ENCODE peak calls at places on chromosomes 5 and 9, in four cellular contexts. One of them, this sample, is unnamed.

GRCh38 chr9:113503613-113504230 is 40.2 kb downstream of the RGS3 start:
- DNase-seq in right lobe of liver: peak
- DNase-seq in ovary: no peak
- DNase-seq in adrenal gland: no peak
- DNase-seq in this sample: no peak

GRCh38 chr9:17744786-17745185 is 165.9 kb downstream of the SH3GL2 start:
- DNase-seq in right lobe of liver: no peak
- DNase-seq in ovary: no peak
- DNase-seq in adrenal gland: no peak
- DNase-seq in this sample: no peak

GRCh38 chr9:137127301-137128157 is 11.4 kb upstream of the GRIN1 start:
- DNase-seq in right lobe of liver: no peak
- DNase-seq in adrenal gland: no peak
- DNase-seq in ovary: no peak
- DNase-seq in this sample: peak

GRCh38 chr5:58240286-58240685 is 219.6 kb downstream of the PLK2 start:
- DNase-seq in adrenal gland: no peak
- DNase-seq in right lobe of liver: no peak
- DNase-seq in ovary: no peak
- DNase-seq in this sample: no peak

GRCh38 chr9:128421474-128422010 is 885 bp downstream of the CERCAM start:
- DNase-seq in ovary: no peak
- DNase-seq in right lobe of liver: no peak
- DNase-seq in adrenal gland: no peak
- DNase-seq in this sample: no peak

GRCh38 chr5:132754947-132755346 is 7.7 kb downstream of the CCNI2 start:
- DNase-seq in adrenal gland: no peak
- DNase-seq in right lobe of liver: no peak
- DNase-seq in ovary: no peak
- DNase-seq in this sample: peak

GRCh38 chr5:176870110-176870591 is 29.0 kb downstream of the HK3 start:
- DNase-seq in ovary: no peak
- DNase-seq in adrenal gland: peak
- DNase-seq in right lobe of liver: no peak
- DNase-seq in this sample: peak

GRCh38 chr9:114278881-114279570 is 43.9 kb upstream of the ORM1 start:
- DNase-seq in ovary: peak
- DNase-seq in right lobe of liver: peak
- DNase-seq in adrenal gland: peak
- DNase-seq in this sample: no peak

GRCh38 chr5:80069918-80070318 is 34.8 kb downstream of the THBS4 start:
- DNase-seq in adrenal gland: no peak
- DNase-seq in right lobe of liver: no peak
- DNase-seq in ovary: no peak
- DNase-seq in this sample: no peak

GRCh38 chr5:132485641-132486317 is 4.8 kb downstream of the IRF1 start:
- DNase-seq in adrenal gland: no peak
- DNase-seq in right lobe of liver: no peak
- DNase-seq in ovary: peak
- DNase-seq in this sample: no peak

GRCh38 chr5:87327998-87328397 is 60.3 kb downstream of the RASA1 start:
- DNase-seq in right lobe of liver: no peak
- DNase-seq in ovary: no peak
- DNase-seq in adrenal gland: no peak
- DNase-seq in this sample: no peak

GRCh38 chr5:127746756-127747155 is 43.6 kb downstream of the CCDC192 start:
- DNase-seq in right lobe of liver: no peak
- DNase-seq in adrenal gland: no peak
- DNase-seq in ovary: no peak
- DNase-seq in this sample: no peak

GRCh38 chr5:41071975-41072374 is 833 bp upstream of the MROH2B start:
- DNase-seq in ovary: no peak
- DNase-seq in adrenal gland: no peak
- DNase-seq in right lobe of liver: no peak
- DNase-seq in this sample: no peak

GRCh38 chr5:55601209-55601618 is 66.5 kb upstream of the PLPP1 start:
- DNase-seq in right lobe of liver: peak
- DNase-seq in adrenal gland: peak
- DNase-seq in ovary: peak
- DNase-seq in this sample: no peak

GRCh38 chr5:176609724-176610429 is at the start of gene GPRIN1:
- DNase-seq in ovary: no peak
- DNase-seq in adrenal gland: no peak
- DNase-seq in right lobe of liver: peak
- DNase-seq in this sample: peak

GRCh38 chr9:2427016-2427891 is 194.3 kb upstream of the VLDLR start:
- DNase-seq in right lobe of liver: peak
- DNase-seq in ovary: no peak
- DNase-seq in adrenal gland: peak
- DNase-seq in this sample: no peak

GRCh38 chr5:17381926-17382325 is 116.1 kb upstream of the TAF11L2 start:
- DNase-seq in ovary: no peak
- DNase-seq in right lobe of liver: no peak
- DNase-seq in adrenal gland: peak
- DNase-seq in this sample: no peak

GRCh38 chr5:55232194-55232984 is 1.0 kb downstream of the CCNO start:
- DNase-seq in ovary: peak
- DNase-seq in adrenal gland: no peak
- DNase-seq in right lobe of liver: no peak
- DNase-seq in this sample: peak

GRCh38 chr9:110591526-110591925 is 12.0 kb upstream of the SVEP1 start:
- DNase-seq in right lobe of liver: no peak
- DNase-seq in ovary: no peak
- DNase-seq in adrenal gland: no peak
- DNase-seq in this sample: no peak

GRCh38 chr5:81302596-81302995 is 1.2 kb downstream of the ZCCHC9 start:
- DNase-seq in right lobe of liver: no peak
- DNase-seq in adrenal gland: no peak
- DNase-seq in ovary: no peak
- DNase-seq in this sample: no peak

GRCh38 chr5:134438268-134438622 is 26.6 kb upstream of the CDKN2AIPNL start:
- DNase-seq in ovary: no peak
- DNase-seq in adrenal gland: no peak
- DNase-seq in right lobe of liver: no peak
- DNase-seq in this sample: no peak

GRCh38 chr9:106921341-106921899 is 58.5 kb downstream of the ZNF462 start:
- DNase-seq in adrenal gland: peak
- DNase-seq in right lobe of liver: no peak
- DNase-seq in ovary: peak
- DNase-seq in this sample: peak

GRCh38 chr5:67246108-67246507 is 49.5 kb upstream of the CD180 start:
- DNase-seq in adrenal gland: no peak
- DNase-seq in ovary: peak
- DNase-seq in right lobe of liver: no peak
- DNase-seq in this sample: peak

GRCh38 chr9:69876981-69877380 is 56.4 kb downstream of the CFAP95 start:
- DNase-seq in right lobe of liver: no peak
- DNase-seq in adrenal gland: no peak
- DNase-seq in ovary: no peak
- DNase-seq in this sample: no peak

GRCh38 chr5:68778467-68778866 is 315.3 kb upstream of the SLC30A5 start:
- DNase-seq in right lobe of liver: no peak
- DNase-seq in ovary: no peak
- DNase-seq in adrenal gland: no peak
- DNase-seq in this sample: no peak

GRCh38 chr9:83544002-83544698 is 5.9 kb upstream of the FRMD3 start:
- DNase-seq in right lobe of liver: no peak
- DNase-seq in ovary: no peak
- DNase-seq in adrenal gland: peak
- DNase-seq in this sample: peak

GRCh38 chr9:113682297-113682771 is 193.8 kb upstream of the ZNF618 start:
- DNase-seq in adrenal gland: peak
- DNase-seq in right lobe of liver: peak
- DNase-seq in ovary: peak
- DNase-seq in this sample: peak

GRCh38 chr9:137488330-137488653 is 29.2 kb upstream of the NSMF start:
- DNase-seq in ovary: no peak
- DNase-seq in adrenal gland: no peak
- DNase-seq in right lobe of liver: no peak
- DNase-seq in this sample: no peak

GRCh38 chr5:147063971-147064370 is 170.9 kb upstream of the STK32A start:
- DNase-seq in ovary: no peak
- DNase-seq in adrenal gland: no peak
- DNase-seq in right lobe of liver: no peak
- DNase-seq in this sample: no peak

GRCh38 chr5:167555771-167556170 is 735.7 kb upstream of the WWC1 start:
- DNase-seq in right lobe of liver: no peak
- DNase-seq in ovary: no peak
- DNase-seq in adrenal gland: no peak
- DNase-seq in this sample: no peak

DNA sequence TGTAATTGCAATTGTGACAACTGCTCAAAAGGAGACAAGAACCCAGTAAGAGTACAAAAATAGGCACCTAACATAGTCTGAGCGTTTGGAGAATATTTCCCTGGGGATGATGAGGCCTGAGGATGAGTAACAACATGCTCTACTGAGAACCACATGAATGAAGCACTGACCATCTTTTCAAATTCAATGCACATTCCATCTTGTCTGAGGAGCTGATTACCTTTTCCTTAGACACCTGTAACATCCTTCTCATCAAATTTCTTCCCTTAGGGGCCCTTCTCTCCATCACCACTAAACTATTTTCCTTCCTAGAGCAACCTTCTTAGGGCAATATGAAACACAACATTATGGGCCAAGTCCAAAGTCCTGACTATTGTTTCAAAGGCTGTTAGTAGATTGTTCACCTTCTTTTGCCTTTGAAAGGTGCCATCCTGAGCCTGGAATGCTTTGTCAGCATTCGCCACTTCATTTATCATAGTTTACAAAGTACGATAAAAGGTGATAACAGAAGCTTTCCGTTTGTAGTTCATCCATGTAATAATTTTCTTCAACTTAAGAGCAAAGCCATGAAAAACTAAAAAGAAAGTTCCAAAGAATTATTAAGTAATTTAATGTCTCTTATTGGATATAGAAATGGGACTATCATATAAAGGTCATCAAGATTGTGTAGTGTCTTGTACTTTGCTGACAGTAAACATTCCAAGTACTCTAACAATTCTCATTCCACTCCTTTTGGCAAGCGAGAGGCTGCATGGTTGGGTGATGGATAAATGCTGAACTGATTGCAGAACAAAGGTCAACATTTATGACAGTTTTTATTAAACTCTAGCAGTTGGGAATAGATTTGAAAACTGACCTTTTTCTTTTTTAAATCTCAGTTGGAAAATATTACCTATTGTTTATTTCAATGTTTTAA is 471.2 kb downstream of the PDE4D start:
- DNase-seq in right lobe of liver: no peak
- DNase-seq in ovary: no peak
- DNase-seq in adrenal gland: no peak
- DNase-seq in this sample: no peak
- TF ChIP-seq POLR2A in right lobe of liver: no peak
- TF ChIP-seq POLR2A in ovary: no peak
- TF ChIP-seq POLR2A in adrenal gland: no peak
- TF ChIP-seq POLR2A in this sample: no peak

DNA sequence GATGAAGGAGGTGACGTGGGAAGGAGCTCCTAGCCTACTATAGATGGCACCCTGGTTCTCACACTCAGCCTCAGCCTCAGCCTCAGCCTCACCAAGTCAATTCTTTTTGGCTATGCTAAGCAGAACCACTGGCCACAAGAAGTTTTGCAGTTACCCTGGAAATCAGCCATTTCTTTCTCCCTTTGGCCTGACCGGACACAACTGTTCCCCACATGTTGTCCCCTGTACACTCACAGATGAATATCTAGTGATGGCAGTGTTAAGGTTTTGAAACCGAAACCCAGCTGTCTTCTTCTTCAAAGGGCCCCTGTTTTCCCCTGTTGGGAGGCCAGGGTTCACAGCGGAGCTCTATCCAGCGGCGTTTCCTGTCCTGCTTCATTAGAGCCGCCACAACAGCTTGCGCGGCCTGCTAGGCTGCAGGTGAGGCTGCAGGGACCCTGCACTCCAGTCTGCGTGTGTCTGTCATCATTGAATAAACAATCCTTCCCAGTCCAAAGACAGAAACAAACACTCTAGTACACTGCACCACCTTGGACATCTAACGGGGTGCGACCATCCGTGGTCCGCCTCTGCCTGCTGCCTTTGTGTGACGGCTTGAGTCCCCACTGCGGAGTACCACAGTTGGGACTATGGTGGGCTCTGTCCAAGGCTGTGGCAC is 250.5 kb downstream of the DENND1A start:
- DNase-seq in ovary: no peak
- DNase-seq in adrenal gland: no peak
- DNase-seq in right lobe of liver: no peak
- DNase-seq in this sample: no peak
- TF ChIP-seq POLR2A in ovary: no peak
- TF ChIP-seq POLR2A in adrenal gland: no peak
- TF ChIP-seq POLR2A in right lobe of liver: no peak
- TF ChIP-seq POLR2A in this sample: no peak

DNA sequence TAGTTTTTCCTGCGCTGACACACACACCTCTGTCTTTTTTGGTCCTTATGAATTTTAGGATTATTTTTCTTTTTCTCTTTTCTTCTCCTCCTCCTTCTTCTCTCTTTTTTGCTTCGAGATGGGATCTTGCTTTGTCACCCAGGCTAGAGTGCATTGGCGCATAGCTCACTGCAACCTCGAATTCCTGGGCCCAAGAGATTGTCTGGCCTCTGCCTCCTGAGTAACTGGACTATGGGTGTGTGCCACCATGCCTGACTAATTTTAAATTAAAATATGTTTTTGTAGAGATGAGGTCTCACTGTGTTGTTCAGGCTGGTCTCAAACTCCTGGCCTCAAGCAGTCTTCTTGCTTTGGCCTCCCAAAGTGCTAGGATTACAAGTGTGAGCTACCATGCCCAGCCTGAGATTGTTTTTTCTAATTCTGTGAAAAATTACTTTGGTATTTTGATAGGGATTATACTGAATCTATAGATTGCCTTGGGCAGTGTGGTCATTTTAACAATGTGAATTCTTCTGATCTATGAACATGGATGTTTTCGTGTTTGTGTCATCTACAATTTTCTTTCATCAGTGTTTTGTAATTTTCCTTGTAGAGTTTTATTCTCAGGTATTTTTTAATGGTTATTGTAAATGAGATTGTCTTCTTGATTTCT is 7.7 kb downstream of the AHRR start:
- DNase-seq in right lobe of liver: no peak
- DNase-seq in adrenal gland: no peak
- DNase-seq in ovary: no peak
- DNase-seq in this sample: no peak
- TF ChIP-seq POLR2A in right lobe of liver: no peak
- TF ChIP-seq POLR2A in adrenal gland: no peak
- TF ChIP-seq POLR2A in ovary: no peak
- TF ChIP-seq POLR2A in this sample: no peak

GRCh38 chr9:5510991-5511390 is 660 bp downstream of the PDCD1LG2 start:
- DNase-seq in ovary: no peak
- DNase-seq in adrenal gland: no peak
- DNase-seq in right lobe of liver: no peak
- DNase-seq in this sample: no peak

GRCh38 chr9:5510360-5510931 is at the start of gene PDCD1LG2:
- DNase-seq in ovary: no peak
- DNase-seq in adrenal gland: no peak
- DNase-seq in right lobe of liver: no peak
- DNase-seq in this sample: no peak

GRCh38 chr9:5511476-5511875 is 1.1 kb downstream of the PDCD1LG2 start:
- DNase-seq in ovary: no peak
- DNase-seq in right lobe of liver: no peak
- DNase-seq in adrenal gland: no peak
- DNase-seq in this sample: no peak

GRCh38 chr9:5511935-5512580 is 1.7 kb downstream of the PDCD1LG2 start:
- DNase-seq in adrenal gland: no peak
- DNase-seq in right lobe of liver: no peak
- DNase-seq in ovary: no peak
- DNase-seq in this sample: no peak

GRCh38 chr9:5509573-5509972 is 758 bp upstream of the PDCD1LG2 start:
- DNase-seq in ovary: no peak
- DNase-seq in adrenal gland: no peak
- DNase-seq in right lobe of liver: no peak
- DNase-seq in this sample: no peak
- TF ChIP-seq POLR2A in ovary: no peak
- TF ChIP-seq POLR2A in adrenal gland: no peak
- TF ChIP-seq POLR2A in right lobe of liver: no peak
- TF ChIP-seq POLR2A in this sample: no peak